ENCODE peak calls at places on chromosome 19, in ten cellular contexts. Q, G, R, J, E, U, W, P, K and Z are unnamed samples.

GRCh38 chr19:17671906-17672305 is 16.2 kb downstream of the UNC13A start:
- DNase-seq in P (no peak), W (peak; percentile 28), K (no peak), E (no peak), R (peak; percentile 67), G (peak; percentile 68), U (peak; percentile 19), J (no peak), Q (no peak), Z (peak; percentile 59)

GRCh38 chr19:16376241-16376640 is 51.6 kb downstream of the KLF2 start:
- DNase-seq in R (no peak), G (no peak), Q (no peak), K (no peak), E (no peak), P (no peak), W (no peak), J (no peak), U (no peak), Z (no peak)

GRCh38 chr19:49155005-49155826 is at the start of gene HRC:
- DNase-seq in K (no peak), W (no peak), E (no peak), U (no peak), P (no peak), J (no peak), G (no peak), Q (no peak), R (no peak), Z (no peak)

GRCh38 chr19:16452321-16452720 is 19.4 kb downstream of the EPS15L1 start:
- DNase-seq in P (no peak), E (no peak), W (no peak), U (no peak), G (no peak), R (no peak), Q (no peak), K (no peak), J (no peak), Z (no peak)

GRCh38 chr19:41792513-41793413 is 3.6 kb upstream of the CEACAM3 start:
- DNase-seq in P (no peak), G (no peak), U (peak; percentile 69), Q (peak; percentile 13), R (peak; percentile 79), K (peak; percentile 79), J (no peak), E (no peak), W (peak; percentile 64), Z (peak; percentile 66)

GRCh38 chr19:18847516-18848463 is 16.0 kb downstream of the UPF1 start:
- DNase-seq in J (no peak), P (no peak), G (no peak), R (no peak), Q (no peak), E (peak; percentile 45), U (no peak), W (no peak), K (peak; percentile 80), Z (no peak)

GRCh38 chr19:35497406-35497805 is 7.1 kb upstream of the KRTDAP start:
- DNase-seq in J (no peak), Q (no peak), W (no peak), P (no peak), G (no peak), U (no peak), K (no peak), R (no peak), E (no peak), Z (no peak)

GRCh38 chr19:50419022-50419579 is 363 bp downstream of the SPIB start:
- DNase-seq in R (no peak), U (no peak), K (no peak), W (no peak), G (no peak), P (no peak), E (no peak), J (no peak), Q (no peak), Z (no peak)

GRCh38 chr19:43779820-43780219 is 953 bp downstream of the KCNN4 start:
- DNase-seq in P (no peak), Q (no peak), W (no peak), G (no peak), K (no peak), E (no peak), U (peak; percentile 62), R (no peak), J (no peak), Z (no peak)

GRCh38 chr19:43464089-43464775 is 1.2 kb downstream of the LYPD3 start:
- DNase-seq in P (peak; percentile 67), G (no peak), U (no peak), Q (no peak), K (peak; percentile 92), E (no peak), W (peak; percentile 78), R (peak; percentile 84), J (peak; percentile 49), Z (no peak)

GRCh38 chr19:36115453-36116343 is at the start of gene TBCB:
- DNase-seq in J (no peak), W (peak; percentile 89), P (peak; percentile 74), U (peak; percentile 91), G (peak; percentile 66), Q (peak; percentile 2), E (no peak), R (peak; percentile 86), K (peak; percentile 94), Z (no peak)

GRCh38 chr19:15199652-15200574 is 882 bp downstream of the NOTCH3 start:
- DNase-seq in J (peak; percentile 55), P (no peak), W (no peak), E (no peak), Q (no peak), R (peak; percentile 95), K (peak; percentile 84), G (no peak), U (no peak), Z (peak; percentile 47)

GRCh38 chr19:16203256-16204004 is 5.7 kb downstream of the AP1M1 start:
- DNase-seq in J (no peak), E (no peak), U (no peak), R (no peak), Q (no peak), K (peak; percentile 61), G (no peak), P (no peak), W (no peak), Z (no peak)

GRCh38 chr19:49212302-49212701 is 54.7 kb downstream of the TRPM4 start:
- DNase-seq in K (no peak), W (no peak), J (no peak), P (no peak), G (peak; percentile 42), U (no peak), Q (no peak), E (no peak), R (no peak), Z (peak; percentile 42)

GRCh38 chr19:54412877-54413276 is 2.4 kb upstream of the TTYH1 start:
- DNase-seq in U (no peak), G (no peak), E (no peak), W (no peak), P (no peak), K (no peak), Q (no peak), R (no peak), J (no peak), Z (no peak)

GRCh38 chr19:41868120-41868988 is 8.3 kb downstream of the RPS19 start:
- DNase-seq in G (no peak), R (no peak), Q (no peak), E (no peak), W (no peak), P (no peak), K (no peak), J (no peak), U (no peak), Z (no peak)

GRCh38 chr19:7265963-7266362 is 28.3 kb downstream of the INSR start:
- DNase-seq in U (no peak), R (no peak), E (no peak), K (no peak), G (no peak), P (no peak), Q (no peak), W (no peak), J (no peak), Z (no peak)

GRCh38 chr19:13022859-13023636 is 27.8 kb downstream of the NFIX start:
- DNase-seq in W (no peak), U (peak; percentile 44), R (peak; percentile 77), P (no peak), G (peak; percentile 94), K (peak; percentile 90), Q (no peak), J (peak; percentile 76), E (peak; percentile 81), Z (peak; percentile 87)

GRCh38 chr19:1396768-1397679 is 4.3 kb downstream of the GAMT start:
- DNase-seq in E (no peak), K (peak; percentile 78), P (no peak), Q (no peak), G (no peak), J (no peak), R (no peak), W (no peak), U (no peak), Z (no peak)

GRCh38 chr19:17686592-17687042 is 1.5 kb downstream of the UNC13A start:
- DNase-seq in R (peak; percentile 66), K (peak; percentile 83), Q (no peak), U (no peak), J (no peak), G (peak; percentile 44), P (no peak), E (no peak), W (no peak), Z (no peak)

GRCh38 chr19:44927746-44928145 is 13.3 kb downstream of the APOC1 start:
- DNase-seq in K (no peak), Q (no peak), P (no peak), W (no peak), E (no peak), G (no peak), R (no peak), J (no peak), U (no peak), Z (no peak)

GRCh38 chr19:47765522-47766358 is 12.8 kb upstream of the SELENOW start:
- DNase-seq in P (no peak), J (no peak), U (peak; percentile 39), Q (peak; percentile 12), W (peak; percentile 53), R (peak; percentile 78), E (no peak), G (no peak), K (peak; percentile 91), Z (peak; percentile 44)

GRCh38 chr19:5719274-5719960 is 529 bp downstream of the LONP1 start:
- DNase-seq in J (no peak), K (no peak), P (no peak), U (peak; percentile 58), R (peak; percentile 40), E (no peak), G (peak; percentile 29), Q (no peak), W (peak; percentile 37), Z (peak; percentile 37)

GRCh38 chr19:44717603-44718002 is 18.7 kb downstream of the CEACAM16 start:
- DNase-seq in E (no peak), G (no peak), W (no peak), U (no peak), R (no peak), J (no peak), K (no peak), P (no peak), Q (no peak), Z (no peak)

GRCh38 chr19:793775-794174 is 3.5 kb upstream of the PTBP1 start:
- DNase-seq in E (no peak), Q (no peak), U (no peak), P (no peak), W (no peak), J (no peak), G (no peak), K (no peak), R (no peak), Z (no peak)

GRCh38 chr19:13938361-13939027 is at the start of gene PODNL1:
- DNase-seq in P (no peak), K (no peak), Q (no peak), J (no peak), G (no peak), W (no peak), E (peak; percentile 25), U (no peak), R (peak; percentile 28), Z (peak; percentile 12)

GRCh38 chr19:53981408-53981998 is 9.9 kb upstream of the CACNG6 start:
- DNase-seq in G (no peak), E (no peak), U (no peak), R (no peak), W (no peak), Q (no peak), K (no peak), J (no peak), P (no peak), Z (no peak)

GRCh38 chr19:37217855-37218591 is at the start of gene ZNF383:
- DNase-seq in J (peak; percentile 74), E (peak; percentile 78), P (peak; percentile 62), R (peak; percentile 93), W (peak; percentile 83), K (peak; percentile 95), G (peak; percentile 82), Q (peak; percentile 81), U (peak; percentile 87), Z (peak; percentile 80)